ENCODE peak calls at places on chromosomes 5 and 9, in eight cellular contexts. Q is HCT116, W is fibroblast of pulmonary artery, X is cardiac fibroblast, A is AG10803, K is left lung, T is upper lobe of right lung, P is lower leg skin. M is an unnamed sample.

GRCh38 chr5:139789116-139789844 is 6.3 kb upstream of the PSD2 start:
- DNase-seq in X (no peak), A (no peak), T (no peak), K (no peak), Q (no peak), W (no peak), P (no peak), M (no peak)

GRCh38 chr5:174045470-174046025 is at the start of gene NSG2:
- DNase-seq in K (peak; percentile 84), P (peak; percentile 28), X (peak; percentile 79), Q (peak; percentile 86), T (peak; percentile 86), W (peak; percentile 88), A (peak; percentile 72), M (peak; percentile 31)

GRCh38 chr5:107516452-107517184 is 154.1 kb downstream of the EFNA5 start:
- DNase-seq in A (peak; percentile 60), X (no peak), K (no peak), P (no peak), W (no peak), T (no peak), Q (no peak), M (no peak)

GRCh38 chr5:71948206-71948605 is 159.1 kb upstream of the MAP1B start:
- DNase-seq in W (no peak), Q (no peak), X (peak; percentile 15), T (no peak), A (no peak), P (no peak), K (no peak), M (no peak)

GRCh38 chr5:170135796-170136490 is 30.2 kb downstream of the FOXI1 start:
- DNase-seq in T (no peak), Q (no peak), P (no peak), W (peak; percentile 49), K (no peak), A (no peak), X (peak; percentile 63), M (no peak)

GRCh38 chr5:145464194-145464593 is 370.9 kb downstream of the PRELID2 start:
- DNase-seq in T (no peak), W (no peak), Q (no peak), P (no peak), A (no peak), X (no peak), K (no peak), M (no peak)

GRCh38 chr9:99579964-99580363 is 241.7 kb upstream of the NR4A3 start:
- DNase-seq in T (no peak), Q (no peak), W (no peak), K (no peak), P (no peak), A (no peak), X (no peak), M (no peak)

GRCh38 chr9:75462866-75463265 is 374.6 kb downstream of the OSTF1 start:
- DNase-seq in T (no peak), X (no peak), K (no peak), P (no peak), Q (no peak), W (no peak), A (no peak), M (no peak)

GRCh38 chr5:1449081-1449630 is 3.9 kb upstream of the SLC6A3 start:
- DNase-seq in T (no peak), K (peak; percentile 3), P (no peak), Q (no peak), A (no peak), X (no peak), W (no peak), M (no peak)

GRCh38 chr5:78215565-78215964 is 78.9 kb downstream of the AP3B1 start:
- DNase-seq in W (no peak), A (no peak), X (no peak), T (no peak), Q (no peak), P (no peak), K (no peak), M (no peak)

GRCh38 chr9:18429065-18429464 is 44.9 kb upstream of the ADAMTSL1 start:
- DNase-seq in K (no peak), W (peak; percentile 76), P (no peak), X (peak; percentile 83), A (peak; percentile 66), Q (no peak), T (no peak), M (no peak)

GRCh38 chr9:133367778-133368177 is 8.1 kb downstream of the SURF4 start:
- DNase-seq in T (no peak), P (no peak), W (no peak), A (no peak), K (no peak), Q (no peak), X (no peak), M (no peak)

GRCh38 chr5:113331201-113331551 is 103.6 kb downstream of the TSSK1B start:
- DNase-seq in W (peak; percentile 64), P (no peak), K (no peak), Q (no peak), A (peak; percentile 42), X (peak; percentile 64), T (no peak), M (no peak)

GRCh38 chr5:4544049-4544675 is 596.0 kb upstream of the ADAMTS16 start:
- DNase-seq in Q (no peak), T (no peak), K (no peak), A (no peak), X (no peak), P (no peak), W (no peak), M (no peak)

GRCh38 chr9:134731497-134732391 is 90.1 kb downstream of the COL5A1 start:
- DNase-seq in W (no peak), X (no peak), Q (no peak), T (no peak), K (no peak), A (no peak), P (no peak), M (no peak)

GRCh38 chr5:36691993-36692392 is 85.6 kb downstream of the SLC1A3 start:
- DNase-seq in P (peak; percentile 20), W (no peak), T (no peak), Q (no peak), K (no peak), X (peak; percentile 43), A (peak; percentile 85), M (no peak)

GRCh38 chr5:124665035-124665434 is 81.4 kb downstream of the ZNF608 start:
- DNase-seq in K (no peak), P (no peak), A (no peak), X (no peak), T (no peak), Q (no peak), W (no peak), M (no peak)

GRCh38 chr5:74262810-74263209 is 377.7 kb downstream of the ENC1 start:
- DNase-seq in Q (no peak), W (no peak), P (no peak), A (no peak), K (no peak), T (no peak), X (no peak), M (no peak)

GRCh38 chr5:144307726-144308125 is 137.1 kb downstream of the KCTD16 start:
- DNase-seq in P (no peak), X (no peak), T (no peak), Q (no peak), K (no peak), W (no peak), A (no peak), M (no peak)

GRCh38 chr9:93452710-93453046 is 703 bp downstream of the FAM120AOS start:
- DNase-seq in T (no peak), X (no peak), Q (no peak), P (no peak), K (peak; percentile 45), W (no peak), A (no peak), M (no peak)

GRCh38 chr9:68522954-68523353 is 17.7 kb downstream of the TMEM252 start:
- DNase-seq in X (no peak), T (no peak), A (no peak), W (no peak), P (no peak), K (no peak), Q (no peak), M (no peak)

GRCh38 chr9:110410926-110411325 is 73.3 kb upstream of the TXNDC8 start:
- DNase-seq in P (no peak), K (no peak), T (no peak), Q (no peak), W (no peak), X (no peak), A (no peak), M (no peak)

GRCh38 chr9:92524881-92525280 is 10.9 kb downstream of the ECM2 start:
- DNase-seq in X (no peak), K (no peak), A (no peak), W (no peak), Q (no peak), T (no peak), P (no peak), M (no peak)

DNA sequence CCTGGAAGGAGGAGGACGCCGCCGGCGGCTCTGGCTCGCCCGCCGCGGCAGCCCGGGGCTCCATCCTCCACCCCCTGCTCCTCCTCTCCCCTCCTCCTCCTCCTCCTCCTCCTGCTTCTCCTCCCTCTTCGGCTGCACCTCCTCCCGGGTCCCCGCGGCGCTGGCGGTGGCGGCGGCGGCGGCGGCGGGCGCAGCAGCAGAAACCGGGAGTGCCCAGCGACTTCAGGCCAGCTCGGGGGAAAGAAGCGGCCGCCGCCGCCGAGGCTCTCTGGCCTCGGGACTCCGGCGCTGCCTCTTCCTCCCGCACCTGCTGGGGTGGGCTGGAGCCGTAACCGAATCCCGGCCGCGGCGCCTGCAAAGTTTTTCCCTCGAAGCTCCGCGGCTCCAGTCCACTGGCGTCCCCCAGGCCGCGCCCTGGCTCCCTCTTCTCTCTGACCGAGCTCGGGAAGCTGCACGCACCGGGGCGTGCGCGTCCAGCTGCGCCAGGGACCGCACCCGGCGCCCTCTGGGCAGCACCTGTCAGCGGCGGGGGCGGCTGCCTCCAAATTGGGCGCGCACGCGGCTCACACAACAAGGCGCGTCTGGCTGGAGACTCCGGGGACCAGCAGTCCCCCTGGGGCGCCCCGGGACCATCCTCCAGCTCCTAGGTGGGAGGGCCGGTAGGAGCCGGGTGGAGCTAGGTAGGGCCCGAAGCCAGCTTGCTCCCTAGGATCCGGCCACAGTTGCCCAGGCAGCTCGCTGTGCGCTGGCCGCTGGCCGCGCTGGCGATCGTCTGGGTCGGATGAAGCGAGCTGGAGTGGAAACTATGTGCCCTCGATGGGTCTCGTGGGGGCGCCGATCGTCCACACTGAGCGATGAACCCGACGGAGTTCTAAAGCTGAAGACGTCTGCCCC is at the start of gene MCTP1:
- DNase-seq in Q (no peak), X (peak; percentile 11), A (no peak), W (no peak), P (no peak), T (peak; percentile 70), K (peak; percentile 42), M (no peak)
- TF ChIP-seq CTCF in Q (no peak), X (no peak), A (no peak), W (no peak), P (no peak), T (no peak), K (no peak), M (no peak)

GRCh38 chr9:98229620-98230019 is 25.8 kb downstream of the TBC1D2 start:
- DNase-seq in K (no peak), P (no peak), A (no peak), X (no peak), Q (no peak), T (no peak), W (no peak), M (no peak)
- H3K4me3 ChIP-seq in K (no peak overlapping the region), P (no peak overlapping the region), A (no peak overlapping the region), X (no peak overlapping the region), Q (no peak overlapping the region), T (no peak overlapping the region), W (no peak overlapping the region), M (no peak overlapping the region)

GRCh38 chr9:87683751-87684626 is 41.9 kb upstream of the CTSL start:
- DNase-seq in X (no peak), P (no peak), K (no peak), Q (no peak), T (no peak), W (no peak), A (no peak), M (no peak)
- TF ChIP-seq CTCF in X (no peak), P (no peak), K (no peak), Q (no peak), T (no peak), W (no peak), A (no peak), M (no peak)

GRCh38 chr5:180302256-180302655 is 10.4 kb upstream of the MAPK9 start:
- DNase-seq in X (no peak), A (no peak), Q (no peak), W (no peak), P (no peak), T (peak; percentile 34), K (no peak), M (no peak)
- H3K4me3 ChIP-seq in X (no peak overlapping the region), A (no peak overlapping the region), Q (no peak overlapping the region), W (no peak overlapping the region), P (no peak overlapping the region), T (no peak overlapping the region), K (no peak overlapping the region), M (no peak overlapping the region)

M was measured in epithelial cell of proximal tubule.